ENCODE peak calls at places on chromosomes 2 and 18, in ten cellular contexts. Z is right atrium auricular region, K is thoracic aorta, N is T-helper 1 cell, O is SK-N-SH, V is OCI-M1, A is endothelial cell of umbilical vein, C is GM18507, I is breast epithelium, T is astrocyte of the hippocampus. P is an unnamed sample.

GRCh38 chr2:42970151-42970550 is 177.8 kb upstream of the HAAO start:
- DNase-seq in T (no peak), K (no peak), O (no peak), V (no peak), I (no peak), N (no peak), Z (no peak), A (no peak), C (no peak), P (no peak)

GRCh38 chr2:29310665-29311348 is 195.6 kb downstream of the CLIP4 start:
- DNase-seq in O (no peak), I (no peak), T (no peak), V (no peak), K (no peak), Z (no peak), N (no peak), C (no peak), A (no peak), P (no peak)

GRCh38 chr2:102478686-102479470 is 5.9 kb downstream of the SLC9A4 start:
- DNase-seq in I (no peak), K (no peak), Z (no peak), C (no peak), T (no peak), O (no peak), A (no peak), V (no peak), N (no peak), P (no peak)

GRCh38 chr2:126753501-126754212 is 97.7 kb downstream of the GYPC start:
- DNase-seq in C (no peak), A (no peak), O (no peak), T (no peak), K (no peak), Z (no peak), V (no peak), I (no peak), N (no peak), P (peak)

GRCh38 chr2:46831037-46831868 is 84.4 kb downstream of the MCFD2 start:
- DNase-seq in N (no peak), O (no peak), K (no peak), T (no peak), C (no peak), Z (no peak), I (no peak), A (no peak), V (no peak), P (no peak)

GRCh38 chr2:238941262-238941792 is 93.4 kb downstream of the TWIST2 start:
- DNase-seq in A (no peak), K (no peak), N (no peak), O (no peak), Z (no peak), C (no peak), T (no peak), I (no peak), V (no peak), P (peak)

GRCh38 chr2:57882895-57883515 is 163.6 kb upstream of the VRK2 start:
- DNase-seq in Z (no peak), O (no peak), K (no peak), N (no peak), T (peak), V (no peak), I (no peak), A (no peak), C (no peak), P (no peak)

GRCh38 chr2:173552540-173552939 is 197.9 kb downstream of the CDCA7 start:
- DNase-seq in Z (no peak), C (no peak), T (no peak), N (no peak), A (no peak), V (no peak), O (no peak), I (no peak), K (no peak), P (no peak)

GRCh38 chr2:13768274-13768673 is 864.2 kb upstream of the LRATD1 start:
- DNase-seq in O (no peak), Z (no peak), K (no peak), T (no peak), I (no peak), V (no peak), N (no peak), C (no peak), A (no peak), P (no peak)

GRCh38 chr2:191212119-191212518 is 33.1 kb upstream of the MYO1B start:
- DNase-seq in T (no peak), C (no peak), N (no peak), Z (no peak), I (no peak), O (no peak), A (no peak), K (no peak), V (no peak), P (no peak)

GRCh38 chr18:59448546-59448945 is 89.5 kb upstream of the LMAN1 start:
- DNase-seq in V (no peak), N (no peak), C (no peak), A (no peak), Z (no peak), O (no peak), K (no peak), I (no peak), T (no peak), P (no peak)